ENCODE peak calls at places on chromosomes 5 and 9, in four cellular contexts. F, P, G and J are unnamed samples.

GRCh38 chr5:139251281-139251687 is 42.3 kb upstream of the MATR3 start:
- DNase-seq in F (peak), P (no peak), G (no peak), J (no peak)

GRCh38 chr9:93656426-93657222 is 80.2 kb downstream of the PHF2 start:
- DNase-seq in G (no peak), P (no peak), F (no peak), J (no peak)

GRCh38 chr9:88809371-88809770 is 181.9 kb upstream of the S1PR3 start:
- DNase-seq in P (no peak), G (no peak), F (no peak), J (no peak)

GRCh38 chr9:114339130-114339908 is 9.7 kb downstream of the ORM2 start:
- DNase-seq in P (peak), F (peak), G (peak), J (no peak)

GRCh38 chr5:61673007-61673735 is 341.1 kb downstream of the ZSWIM6 start:
- DNase-seq in G (no peak), F (peak), P (no peak), J (no peak)

GRCh38 chr9:14314424-14314928 is 535 bp upstream of the NFIB start:
- DNase-seq in F (no peak), G (no peak), P (no peak), J (no peak)

GRCh38 chr9:135039266-135039870 is 48.1 kb upstream of the OLFM1 start:
- DNase-seq in G (no peak), P (no peak), F (peak), J (no peak)

GRCh38 chr9:126151031-126151670 is 175.5 kb upstream of the MVB12B start:
- DNase-seq in F (no peak), G (no peak), P (no peak), J (no peak)

GRCh38 chr9:136566899-136567298 is 21.1 kb upstream of the NOTCH1 start:
- DNase-seq in G (no peak), P (no peak), F (no peak), J (no peak)

GRCh38 chr9:125996671-125997509 is 249.7 kb downstream of the PBX3 start:
- DNase-seq in P (no peak), F (no peak), G (no peak), J (no peak)

GRCh38 chr5:1791176-1791575 is 8.5 kb downstream of the MRPL36 start:
- DNase-seq in G (no peak), P (no peak), F (no peak), J (no peak)

GRCh38 chr9:131530546-131530929 is 525 bp downstream of the UCK1 start:
- DNase-seq in P (no peak), G (no peak), F (peak), J (no peak)

GRCh38 chr9:19371942-19372341 is 8.1 kb downstream of the RPS6 start:
- DNase-seq in F (no peak), P (no peak), G (no peak), J (no peak)

GRCh38 chr5:153445875-153446567 is 44.4 kb upstream of the GRIA1 start:
- DNase-seq in F (no peak), P (no peak), G (no peak), J (no peak)

GRCh38 chr5:169856571-169856970 is 123.7 kb downstream of the INSYN2B start:
- DNase-seq in F (no peak), P (no peak), G (no peak), J (no peak)

GRCh38 chr9:120610975-120611689 is 31.2 kb upstream of the CDK5RAP2 start:
- DNase-seq in P (no peak), F (no peak), G (no peak), J (peak)

GRCh38 chr9:136140966-136141365 is 22.3 kb upstream of the TMEM250 start:
- DNase-seq in P (no peak), F (no peak), G (no peak), J (no peak)

GRCh38 chr5:143319437-143320302 is 83.8 kb downstream of the NR3C1 start:
- DNase-seq in P (no peak), G (no peak), F (no peak), J (no peak)

GRCh38 chr9:1604942-1605560 is 410.1 kb upstream of the SMARCA2 start:
- DNase-seq in P (no peak), F (peak), G (no peak), J (peak)

GRCh38 chr5:111953351-111954127 is 196.5 kb upstream of the NREP start:
- DNase-seq in G (no peak), P (no peak), F (no peak), J (no peak)